ENCODE peak calls at places on chromosomes 12 and 14, in nine cellular contexts. G is NCI-H1092; B is BE2C; K is stimulated activated CD4-positive, alpha-beta T cell treated with anti-CD3 and anti-CD28 coated beads, TNF-alpha, amount 100 ng/mL, for 1 hour; L is keratinocyte; R is naive thymus-derived CD8-positive, alpha-beta T cell; U is T-cell; A is stimulated activated CD8-positive, alpha-beta memory T cell treated with anti-CD3 and anti-CD28 coated beads, Interleukin-4, amount 100 ng/mL, for 48 hours; M is NCI-H146. H is an unnamed sample.
A peak's percentile ranks its signal among the peaks of the same experiment; 100 is the strongest.

GRCh38 chr12:121719926-121720414 is 7.4 kb downstream of the TMEM120B start:
- DNase-seq in G (no peak), B (no peak), K (no peak), L (no peak), R (no peak), U (no peak), A (no peak), M (no peak), H (no peak)

GRCh38 chr14:34439090-34439489 is 22.9 kb downstream of the SPTSSA start:
- DNase-seq in G (no peak), B (no peak), K (no peak), L (no peak), R (no peak), U (no peak), A (no peak), M (no peak), H (no peak)

GRCh38 chr12:31600764-31601163 is 9.8 kb upstream of the DENND5B start:
- DNase-seq in G (no peak), B (no peak), K (no peak), L (no peak), R (no peak), U (no peak), A (no peak), M (no peak), H (no peak)

GRCh38 chr14:34179723-34180122 is 228.8 kb upstream of the EGLN3 start:
- DNase-seq in G (peak; percentile 85), B (no peak), K (no peak), L (no peak), R (no peak), U (no peak), A (no peak), M (peak; percentile 50), H (no peak)

GRCh38 chr14:30125322-30125944 is 197.8 kb upstream of the PRKD1 start:
- DNase-seq in G (no peak), B (no peak), K (no peak), L (no peak), R (no peak), U (no peak), A (no peak), M (no peak), H (no peak)

GRCh38 chr12:19440019-19440858 is 947 bp downstream of the AEBP2 start:
- DNase-seq in G (no peak), B (peak; percentile 69), K (peak; percentile 17), L (no peak), R (peak; percentile 65), U (peak; percentile 56), A (peak; percentile 78), M (peak; percentile 59), H (peak; percentile 13)

GRCh38 chr14:31090872-31091764 is 64.9 kb upstream of the STRN3 start:
- DNase-seq in G (no peak), B (no peak), K (no peak), L (no peak), R (no peak), U (no peak), A (no peak), M (peak; percentile 48), H (no peak)

GRCh38 chr12:125186471-125187147 is 121.4 kb downstream of the AACS start:
- DNase-seq in G (no peak), B (no peak), K (no peak), L (no peak), R (no peak), U (no peak), A (no peak), M (peak; percentile 49), H (no peak)

GRCh38 chr12:27592548-27592947 is 68.5 kb downstream of the PPFIBP1 start:
- DNase-seq in G (no peak), B (no peak), K (no peak), L (peak; percentile 83), R (no peak), U (no peak), A (no peak), M (no peak), H (no peak)

GRCh38 chr12:67539946-67540345 is 108.6 kb upstream of the DYRK2 start:
- DNase-seq in G (no peak), B (no peak), K (no peak), L (no peak), R (no peak), U (no peak), A (no peak), M (no peak), H (no peak)

GRCh38 chr12:82620917-82621316 is 65.8 kb upstream of the TMTC2 start:
- DNase-seq in G (no peak), B (no peak), K (no peak), L (no peak), R (no peak), U (no peak), A (no peak), M (no peak), H (no peak)

GRCh38 chr12:95788637-95789036 is 1.9 kb downstream of the NTN4 start:
- DNase-seq in G (no peak), B (no peak), K (no peak), L (no peak), R (no peak), U (no peak), A (no peak), M (no peak), H (no peak)

GRCh38 chr14:61876362-61877049 is 114.3 kb downstream of the SNAPC1 start:
- DNase-seq in G (peak; percentile 3), B (no peak), K (no peak), L (no peak), R (no peak), U (no peak), A (no peak), M (peak; percentile 66), H (no peak)

GRCh38 chr14:61498303-61498702 is 176.9 kb downstream of the PRKCH start:
- DNase-seq in G (no peak), B (no peak), K (no peak), L (no peak), R (no peak), U (no peak), A (no peak), M (peak; percentile 0), H (no peak)